ENCODE peak calls at places on chromosomes 4 and X, in six cellular contexts. One of them, this sample, is unnamed.

GRCh38 chr4:6582889-6583504 is 8.0 kb downstream of the MAN2B2 start:
- DNase-seq in AG08396: peak; percentile 68
- DNase-seq in CD8-positive, alpha-beta memory T cell: no peak
- DNase-seq in activated CD4-positive, alpha-beta T cell treated with anti-CD3 and anti-CD28 coated beads, Interleukin-2, amount 10 ng/mL, durations not matched to agents 7 days and 5 days: no peak
- DNase-seq in head of caudate nucleus: no peak
- DNase-seq in posterior vena cava: no peak
- DNase-seq in this sample: no peak

GRCh38 chrX:48521353-48522243 is at the start of gene EBP:
- DNase-seq in AG08396: peak; percentile 91
- DNase-seq in CD8-positive, alpha-beta memory T cell: peak; percentile 88
- DNase-seq in activated CD4-positive, alpha-beta T cell treated with anti-CD3 and anti-CD28 coated beads, Interleukin-2, amount 10 ng/mL, durations not matched to agents 7 days and 5 days: peak; percentile 96
- DNase-seq in head of caudate nucleus: peak; percentile 86
- DNase-seq in posterior vena cava: peak; percentile 96
- DNase-seq in this sample: peak; percentile 96

GRCh38 chr4:87235020-87235671 is 14.7 kb upstream of the KLHL8 start:
- DNase-seq in AG08396: no peak
- DNase-seq in CD8-positive, alpha-beta memory T cell: no peak
- DNase-seq in activated CD4-positive, alpha-beta T cell treated with anti-CD3 and anti-CD28 coated beads, Interleukin-2, amount 10 ng/mL, durations not matched to agents 7 days and 5 days: no peak
- DNase-seq in head of caudate nucleus: no peak
- DNase-seq in posterior vena cava: no peak
- DNase-seq in this sample: no peak

GRCh38 chrX:30039768-30040167 is 175.6 kb upstream of the MAGEB2 start:
- DNase-seq in AG08396: no peak
- DNase-seq in CD8-positive, alpha-beta memory T cell: no peak
- DNase-seq in activated CD4-positive, alpha-beta T cell treated with anti-CD3 and anti-CD28 coated beads, Interleukin-2, amount 10 ng/mL, durations not matched to agents 7 days and 5 days: no peak
- DNase-seq in head of caudate nucleus: no peak
- DNase-seq in posterior vena cava: no peak
- DNase-seq in this sample: no peak

GRCh38 chrX:134886201-134886600 is 104.6 kb upstream of the SMIM10 start:
- DNase-seq in AG08396: no peak
- DNase-seq in CD8-positive, alpha-beta memory T cell: no peak
- DNase-seq in activated CD4-positive, alpha-beta T cell treated with anti-CD3 and anti-CD28 coated beads, Interleukin-2, amount 10 ng/mL, durations not matched to agents 7 days and 5 days: no peak
- DNase-seq in head of caudate nucleus: no peak
- DNase-seq in posterior vena cava: no peak
- DNase-seq in this sample: no peak

GRCh38 chr4:8044699-8045098 is 105.0 kb upstream of the AFAP1 start:
- DNase-seq in AG08396: no peak
- DNase-seq in CD8-positive, alpha-beta memory T cell: no peak
- DNase-seq in activated CD4-positive, alpha-beta T cell treated with anti-CD3 and anti-CD28 coated beads, Interleukin-2, amount 10 ng/mL, durations not matched to agents 7 days and 5 days: no peak
- DNase-seq in head of caudate nucleus: no peak
- DNase-seq in posterior vena cava: no peak
- DNase-seq in this sample: no peak

GRCh38 chrX:47662144-47662657 is 3.2 kb upstream of the UXT start:
- DNase-seq in AG08396: peak; percentile 40
- DNase-seq in CD8-positive, alpha-beta memory T cell: no peak
- DNase-seq in activated CD4-positive, alpha-beta T cell treated with anti-CD3 and anti-CD28 coated beads, Interleukin-2, amount 10 ng/mL, durations not matched to agents 7 days and 5 days: no peak
- DNase-seq in head of caudate nucleus: peak; percentile 2
- DNase-seq in posterior vena cava: no peak
- DNase-seq in this sample: no peak

GRCh38 chrX:106999002-106999975 is 723 bp downstream of the MORC4 start:
- DNase-seq in AG08396: peak; percentile 40
- DNase-seq in CD8-positive, alpha-beta memory T cell: peak; percentile 4
- DNase-seq in activated CD4-positive, alpha-beta T cell treated with anti-CD3 and anti-CD28 coated beads, Interleukin-2, amount 10 ng/mL, durations not matched to agents 7 days and 5 days: peak; percentile 46
- DNase-seq in head of caudate nucleus: peak; percentile 41
- DNase-seq in posterior vena cava: no peak
- DNase-seq in this sample: peak; percentile 49

GRCh38 chr4:1595789-1596325 is 88.3 kb downstream of the FAM53A start:
- DNase-seq in AG08396: no peak
- DNase-seq in CD8-positive, alpha-beta memory T cell: no peak
- DNase-seq in activated CD4-positive, alpha-beta T cell treated with anti-CD3 and anti-CD28 coated beads, Interleukin-2, amount 10 ng/mL, durations not matched to agents 7 days and 5 days: no peak
- DNase-seq in head of caudate nucleus: no peak
- DNase-seq in posterior vena cava: peak; percentile 70
- DNase-seq in this sample: no peak

GRCh38 chr4:8276358-8277240 is 7.0 kb downstream of the HTRA3 start:
- DNase-seq in AG08396: no peak
- DNase-seq in CD8-positive, alpha-beta memory T cell: no peak
- DNase-seq in activated CD4-positive, alpha-beta T cell treated with anti-CD3 and anti-CD28 coated beads, Interleukin-2, amount 10 ng/mL, durations not matched to agents 7 days and 5 days: no peak
- DNase-seq in head of caudate nucleus: no peak
- DNase-seq in posterior vena cava: peak; percentile 88
- DNase-seq in this sample: no peak

GRCh38 chr4:149838036-149838435 is 22.4 kb upstream of the IQCM start:
- DNase-seq in AG08396: no peak
- DNase-seq in CD8-positive, alpha-beta memory T cell: no peak
- DNase-seq in activated CD4-positive, alpha-beta T cell treated with anti-CD3 and anti-CD28 coated beads, Interleukin-2, amount 10 ng/mL, durations not matched to agents 7 days and 5 days: no peak
- DNase-seq in head of caudate nucleus: no peak
- DNase-seq in posterior vena cava: no peak
- DNase-seq in this sample: no peak

GRCh38 chr4:97656034-97656720 is 487.1 kb downstream of the STPG2 start:
- DNase-seq in AG08396: no peak
- DNase-seq in CD8-positive, alpha-beta memory T cell: no peak
- DNase-seq in activated CD4-positive, alpha-beta T cell treated with anti-CD3 and anti-CD28 coated beads, Interleukin-2, amount 10 ng/mL, durations not matched to agents 7 days and 5 days: no peak
- DNase-seq in head of caudate nucleus: no peak
- DNase-seq in posterior vena cava: no peak
- DNase-seq in this sample: no peak

GRCh38 chrX:77918568-77918967 is 8.1 kb downstream of the ATP7A start:
- DNase-seq in AG08396: no peak
- DNase-seq in CD8-positive, alpha-beta memory T cell: no peak
- DNase-seq in activated CD4-positive, alpha-beta T cell treated with anti-CD3 and anti-CD28 coated beads, Interleukin-2, amount 10 ng/mL, durations not matched to agents 7 days and 5 days: no peak
- DNase-seq in head of caudate nucleus: no peak
- DNase-seq in posterior vena cava: no peak
- DNase-seq in this sample: no peak

GRCh38 chrX:41877167-41877566 is 46.2 kb downstream of the CASK start:
- DNase-seq in AG08396: no peak
- DNase-seq in CD8-positive, alpha-beta memory T cell: no peak
- DNase-seq in activated CD4-positive, alpha-beta T cell treated with anti-CD3 and anti-CD28 coated beads, Interleukin-2, amount 10 ng/mL, durations not matched to agents 7 days and 5 days: no peak
- DNase-seq in head of caudate nucleus: no peak
- DNase-seq in posterior vena cava: no peak
- DNase-seq in this sample: no peak

GRCh38 chrX:39613508-39613921 is 484.2 kb downstream of the BCOR start:
- DNase-seq in AG08396: no peak
- DNase-seq in CD8-positive, alpha-beta memory T cell: no peak
- DNase-seq in activated CD4-positive, alpha-beta T cell treated with anti-CD3 and anti-CD28 coated beads, Interleukin-2, amount 10 ng/mL, durations not matched to agents 7 days and 5 days: peak; percentile 7
- DNase-seq in head of caudate nucleus: no peak
- DNase-seq in posterior vena cava: no peak
- DNase-seq in this sample: no peak

GRCh38 chrX:110409925-110410324 is 51.3 kb downstream of the RTL9 start:
- DNase-seq in AG08396: no peak
- DNase-seq in CD8-positive, alpha-beta memory T cell: no peak
- DNase-seq in activated CD4-positive, alpha-beta T cell treated with anti-CD3 and anti-CD28 coated beads, Interleukin-2, amount 10 ng/mL, durations not matched to agents 7 days and 5 days: no peak
- DNase-seq in head of caudate nucleus: no peak
- DNase-seq in posterior vena cava: no peak
- DNase-seq in this sample: no peak

GRCh38 chr4:181820518-181820917 is 422.7 kb upstream of the TENM3 start:
- DNase-seq in AG08396: no peak
- DNase-seq in CD8-positive, alpha-beta memory T cell: no peak
- DNase-seq in activated CD4-positive, alpha-beta T cell treated with anti-CD3 and anti-CD28 coated beads, Interleukin-2, amount 10 ng/mL, durations not matched to agents 7 days and 5 days: no peak
- DNase-seq in head of caudate nucleus: no peak
- DNase-seq in posterior vena cava: no peak
- DNase-seq in this sample: no peak